ENCODE peak calls at places on chromosomes 16 and 17, in six cellular contexts. V, Z, X, A, G and Q are unnamed samples.

GRCh38 chr17:73586921-73587680 is 57.1 kb downstream of the SDK2 start:
- DNase-seq in V (no peak), X (no peak), A (no peak), Z (no peak), G (no peak), Q (peak)

GRCh38 chr17:32516940-32517711 is 30.3 kb downstream of the CDK5R1 start:
- DNase-seq in G (no peak), A (no peak), V (no peak), Z (no peak), X (no peak), Q (no peak)

GRCh38 chr16:81928975-81929374 is 82.3 kb downstream of the SDR42E1 start:
- DNase-seq in V (no peak), X (no peak), A (no peak), G (no peak), Z (no peak), Q (no peak)

GRCh38 chr17:34578016-34578415 is 1.4 kb upstream of the TMEM132E start:
- DNase-seq in Z (no peak), X (no peak), A (no peak), V (no peak), G (no peak), Q (no peak)

GRCh38 chr17:71423871-71424546 is 696.8 kb upstream of the SOX9 start:
- DNase-seq in V (no peak), Z (peak), X (no peak), A (no peak), G (no peak), Q (no peak)

GRCh38 chr16:1674751-1675664 is 3.1 kb upstream of the JPT2 start:
- DNase-seq in Z (peak), G (peak), V (no peak), A (no peak), X (no peak), Q (peak)

GRCh38 chr17:66564992-66565465 is 262.6 kb downstream of the PRKCA start:
- DNase-seq in Z (peak), A (no peak), V (no peak), X (no peak), G (no peak), Q (no peak)

GRCh38 chr16:15033309-15033707 is 22.6 kb downstream of the NTAN1 start:
- DNase-seq in X (no peak), G (no peak), A (no peak), Z (no peak), V (no peak), Q (peak)

GRCh38 chr17:45043268-45043681 is 8.2 kb downstream of the DCAKD start:
- DNase-seq in V (no peak), Z (no peak), G (no peak), X (no peak), A (no peak), Q (peak)

GRCh38 chr16:1119766-1120611 is 23.9 kb upstream of the C1QTNF8 start:
- DNase-seq in V (no peak), G (no peak), X (no peak), A (no peak), Z (no peak), Q (no peak)

GRCh38 chr17:56908061-56908542 is 5.7 kb downstream of the TRIM25 start:
- DNase-seq in A (no peak), V (peak), Z (no peak), G (no peak), X (no peak), Q (peak)

GRCh38 chr17:41334385-41334784 is 16.2 kb downstream of the KRT33A start:
- DNase-seq in Z (no peak), A (no peak), X (no peak), V (no peak), G (no peak), Q (no peak)

GRCh38 chr17:4542003-4542725 is 13.0 kb downstream of the MYBBP1A start:
- DNase-seq in A (no peak), Z (no peak), X (no peak), V (no peak), G (no peak), Q (no peak)

GRCh38 chr17:48047741-48048320 is 328 bp upstream of the NFE2L1 start:
- DNase-seq in X (peak), Z (peak), A (peak), V (peak), G (peak), Q (peak)

GRCh38 chr17:48044851-48045250 is 3.3 kb upstream of the NFE2L1 start:
- DNase-seq in Z (no peak), V (no peak), G (no peak), X (no peak), A (no peak), Q (no peak)

GRCh38 chr17:48045270-48046001 is 2.7 kb upstream of the NFE2L1 start:
- DNase-seq in V (peak), A (no peak), Z (no peak), G (no peak), X (no peak), Q (no peak)

GRCh38 chr17:48047113-48047740 is 932 bp upstream of the NFE2L1 start:
- DNase-seq in X (no peak), G (no peak), Z (no peak), A (no peak), V (no peak), Q (no peak)

DNA sequence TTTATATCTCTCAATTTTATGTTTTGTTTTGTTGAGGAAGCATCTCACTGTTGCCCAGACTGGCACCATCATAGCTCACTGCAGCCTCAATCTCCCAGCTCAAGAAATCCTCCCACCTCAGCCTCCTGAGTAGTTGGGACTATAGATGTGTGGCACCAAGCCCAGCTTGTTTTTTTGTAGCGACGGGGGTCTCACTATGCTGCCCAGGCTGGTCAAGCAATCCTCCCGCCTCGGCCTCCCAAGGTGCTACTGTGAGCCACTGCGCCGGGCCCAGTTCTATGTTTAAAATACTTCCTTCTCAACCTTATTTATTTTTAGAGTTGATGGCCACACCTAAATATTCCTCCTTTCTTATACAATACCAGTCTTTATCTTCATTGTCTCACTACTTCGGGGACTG is 1.9 kb upstream of the NFE2L1 start:
- DNase-seq in G (no peak), V (peak), Z (no peak), A (no peak), X (no peak), Q (no peak)
- H3K4me3 ChIP-seq in G (no peak), V (no peak), Z (no peak), A (no peak), X (no peak), Q (no peak)

DNA sequence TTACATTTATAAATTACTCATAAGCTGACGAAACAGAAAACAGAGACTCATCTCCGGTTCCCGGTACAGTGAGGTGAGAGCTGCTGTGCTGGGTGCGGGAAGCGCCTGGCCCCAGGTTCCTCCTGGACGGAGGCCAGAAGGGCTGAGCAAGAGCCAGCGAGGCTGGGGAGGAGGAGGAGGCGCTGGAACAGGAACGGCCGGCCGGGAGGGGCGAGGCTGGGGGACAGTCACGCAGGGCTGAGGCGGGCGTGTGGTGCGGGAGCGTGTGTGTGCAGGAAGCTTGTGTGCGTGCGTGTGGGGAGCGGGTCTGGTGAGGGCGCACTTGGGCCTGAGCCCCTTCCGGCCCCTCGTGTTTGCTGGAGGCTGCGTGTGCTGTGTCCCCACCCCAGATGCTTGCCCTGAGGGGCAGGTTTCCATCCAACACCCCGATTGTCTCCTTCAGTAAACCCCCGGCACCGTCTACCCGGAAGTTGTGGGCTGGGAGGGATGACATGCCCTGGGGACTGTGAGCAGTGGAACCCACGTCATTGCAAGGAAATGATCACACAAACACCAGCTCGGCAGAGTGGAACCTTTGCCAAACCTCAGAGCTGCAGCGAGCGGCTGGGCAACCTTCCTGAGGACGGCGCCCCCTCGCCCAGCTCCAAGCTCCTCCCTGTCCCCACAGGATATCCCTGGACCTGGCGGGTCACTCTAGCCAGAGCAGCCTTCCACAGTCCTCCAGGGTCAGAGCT is 19.4 kb downstream of the CD7 start:
- DNase-seq in Z (peak), A (peak), V (peak), X (peak), G (peak), Q (peak)
- H3K4me3 ChIP-seq in Z (peak), A (peak), V (peak), X (peak), G (peak), Q (peak)

GRCh38 chr16:21301895-21302291 is 23.8 kb upstream of the CRYM start:
- DNase-seq in Z (peak), G (no peak), X (no peak), A (no peak), V (no peak), Q (no peak)
- H3K4me3 ChIP-seq in Z (peak), G (peak), X (peak), A (peak), V (peak), Q (peak)

DNA sequence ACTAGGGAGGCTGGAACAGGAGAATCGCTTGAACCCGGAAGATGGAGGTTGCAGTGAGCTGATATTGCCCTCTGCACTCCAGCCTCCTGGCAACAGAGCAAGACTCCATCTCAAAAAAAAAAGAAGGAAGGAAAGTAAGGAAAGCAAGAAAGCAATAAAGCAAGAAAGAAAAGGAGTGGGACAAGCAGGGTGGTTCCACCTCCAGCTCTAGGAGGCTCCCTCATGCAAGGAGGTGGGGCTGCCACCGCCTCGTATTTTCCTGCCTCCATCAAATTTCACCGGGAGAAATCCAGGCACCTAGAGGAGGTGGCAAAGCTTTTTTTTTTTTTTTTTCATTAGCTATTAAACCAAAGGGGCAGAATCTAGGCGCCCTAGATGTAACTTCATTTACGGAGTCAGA is 1.0 kb downstream of the CYB561 start:
- DNase-seq in G (no peak), Z (no peak), X (no peak), A (no peak), V (no peak), Q (peak)
- H3K4me3 ChIP-seq in G (no peak), Z (no peak), X (no peak), A (no peak), V (no peak), Q (no peak)

GRCh38 chr16:57004387-57005250 is 15.3 kb downstream of the NLRC5 start:
- DNase-seq in A (no peak), X (no peak), V (no peak), G (no peak), Z (no peak), Q (no peak)
- H3K4me3 ChIP-seq in A (no peak), X (no peak), V (no peak), G (no peak), Z (no peak), Q (no peak)

GRCh38 chr17:30237296-30238002 is 2.0 kb upstream of the SLC6A4 start:
- DNase-seq in A (no peak), X (no peak), Z (no peak), V (no peak), G (no peak), Q (no peak)
- H3K4me3 ChIP-seq in A (no peak), X (no peak), Z (no peak), V (no peak), G (no peak), Q (no peak)

DNA sequence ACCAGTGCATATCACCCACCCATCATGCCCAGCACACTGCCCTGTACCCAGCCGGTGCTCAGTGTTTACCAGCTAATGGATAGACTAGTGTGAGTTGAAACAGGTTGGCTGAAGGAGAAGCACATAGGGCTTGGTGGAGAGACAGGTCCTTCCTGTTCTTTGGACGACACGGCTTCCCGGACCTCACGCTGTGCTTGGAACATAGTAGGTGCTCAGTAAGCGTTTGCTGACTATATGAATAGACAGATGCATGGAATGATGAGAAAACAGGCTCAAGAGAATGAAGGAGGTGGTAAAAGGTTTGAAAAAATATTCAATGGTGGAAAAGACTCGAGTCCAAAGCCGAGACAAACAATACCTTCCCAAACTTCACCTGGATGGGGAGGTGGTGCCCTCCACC is 6.8 kb upstream of the FADS6 start:
- DNase-seq in V (no peak), X (no peak), G (no peak), A (no peak), Z (no peak), Q (peak)
- H3K4me3 ChIP-seq in V (no peak), X (no peak), G (no peak), A (no peak), Z (no peak), Q (no peak)

DNA sequence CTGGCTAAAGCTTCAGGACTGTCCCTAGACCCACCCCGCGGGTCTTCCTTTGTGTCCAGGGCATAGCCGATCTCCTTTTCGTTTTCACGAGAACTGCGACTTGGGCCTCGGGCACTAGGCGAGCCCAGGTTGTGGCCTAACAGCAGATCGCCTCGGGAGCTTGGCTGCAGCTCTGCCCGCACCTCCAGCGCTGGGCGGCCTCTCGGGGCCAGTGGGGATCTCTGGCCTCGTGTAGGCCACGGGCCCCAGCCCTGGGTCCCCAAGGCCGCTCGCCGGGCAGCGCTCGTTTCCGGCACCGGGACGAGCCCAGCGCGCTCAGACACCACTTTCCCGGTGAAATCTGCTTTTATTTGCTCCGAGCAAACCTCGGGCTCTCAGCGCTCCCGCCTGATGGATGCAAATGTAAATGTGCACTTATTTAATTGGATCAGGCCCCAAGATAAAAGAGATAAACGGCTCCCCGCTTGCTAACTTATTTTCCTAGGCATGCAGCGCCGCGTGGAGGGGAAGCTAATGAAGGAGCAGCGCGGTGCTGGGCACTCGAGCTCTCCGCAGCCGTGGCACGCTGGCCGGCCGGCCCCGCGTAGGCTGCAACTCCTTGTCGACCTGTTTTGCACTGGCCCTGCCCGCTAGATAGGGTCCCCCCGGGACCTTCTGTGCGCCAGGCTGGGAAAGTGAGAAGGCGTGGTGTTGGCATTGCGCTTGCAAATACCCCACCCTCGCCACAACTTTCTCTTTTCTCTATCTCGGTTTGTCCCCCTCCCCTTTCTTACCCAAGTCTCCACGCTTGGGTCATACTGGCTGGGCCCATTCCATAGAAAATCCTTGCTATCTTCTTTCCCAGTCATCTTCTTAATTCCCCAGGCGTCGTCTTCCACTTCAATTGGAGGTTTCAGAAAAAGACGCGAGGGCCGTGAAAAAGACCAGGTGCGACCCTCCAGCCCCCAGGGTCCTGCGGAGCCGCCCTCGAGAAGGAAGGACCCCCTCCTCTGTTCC is 8.0 kb downstream of the IRX5 start:
- DNase-seq in V (no peak), A (no peak), X (no peak), Z (peak), G (no peak), Q (peak)
- H3K4me3 ChIP-seq in V (no peak), A (no peak), X (no peak), Z (no peak), G (peak), Q (no peak)